ENCODE peak calls at places on chromosome X, in nine cellular contexts. M is Peyer's patch, Z is brain microvascular endothelial cell, N is suprapubic skin, A is nephron progenitor cell, Q is fibroblast of mammary gland, U is neural progenitor cell, J is GM13976, R is tibial artery. F is an unnamed sample.

GRCh38 chrX:43870758-43871419 is 11.4 kb downstream of the MAOB start:
- DNase-seq in Z (no peak), R (no peak), J (no peak), N (no peak), Q (no peak), M (no peak), A (no peak), U (no peak), F (peak; percentile 53)

GRCh38 chrX:39688576-39689373 is 409.0 kb downstream of the BCOR start:
- DNase-seq in R (peak; percentile 51), N (no peak), Z (no peak), J (peak; percentile 41), M (peak; percentile 77), U (peak; percentile 95), A (peak; percentile 75), Q (no peak), F (peak; percentile 56)

GRCh38 chrX:16143968-16144367 is 20.6 kb downstream of the GRPR start:
- DNase-seq in U (no peak), N (no peak), R (no peak), M (no peak), A (no peak), Z (no peak), J (no peak), Q (no peak), F (no peak)

GRCh38 chrX:43557792-43558191 is 98.3 kb upstream of the MAOA start:
- DNase-seq in R (peak; percentile 38), U (peak; percentile 74), N (no peak), J (peak; percentile 39), M (no peak), A (peak; percentile 58), Q (peak; percentile 71), Z (peak; percentile 49), F (peak; percentile 58)

GRCh38 chrX:130418066-130418465 is 16.3 kb downstream of the RBMX2 start:
- DNase-seq in N (no peak), A (no peak), M (no peak), R (no peak), J (no peak), U (no peak), Q (no peak), Z (no peak), F (no peak)

GRCh38 chrX:108384783-108385182 is 53.4 kb downstream of the COL4A6 start:
- DNase-seq in U (no peak), R (no peak), A (no peak), N (no peak), Q (no peak), J (no peak), M (no peak), Z (no peak), F (no peak)

GRCh38 chrX:30657542-30658238 is 4.5 kb downstream of the GK start:
- DNase-seq in Z (peak; percentile 35), N (no peak), U (no peak), A (no peak), M (no peak), J (no peak), R (no peak), Q (peak; percentile 81), F (no peak)

GRCh38 chrX:104098919-104099318 is 13.4 kb upstream of the ZCCHC18 start:
- DNase-seq in A (no peak), U (no peak), R (no peak), Q (no peak), M (no peak), N (no peak), Z (no peak), J (no peak), F (no peak)

GRCh38 chrX:130110379-130111219 is at the start of gene ELF4:
- DNase-seq in A (no peak), M (peak; percentile 80), Q (peak; percentile 44), U (peak; percentile 42), R (no peak), Z (no peak), J (peak; percentile 79), N (no peak), F (peak; percentile 70)

GRCh38 chrX:2484721-2485459 is 15.9 kb downstream of the DHRSX start:
- DNase-seq in J (no peak), M (peak; percentile 39), A (no peak), U (peak; percentile 34), R (peak; percentile 33), N (no peak), Q (peak; percentile 58), Z (peak; percentile 56), F (no peak)

GRCh38 chrX:15848576-15848975 is 6.0 kb downstream of the AP1S2 start:
- DNase-seq in R (no peak), J (no peak), Z (no peak), A (no peak), Q (peak; percentile 7), M (no peak), U (no peak), N (no peak), F (no peak)

GRCh38 chrX:39439910-39440733 is 638.9 kb downstream of the MID1IP1 start:
- DNase-seq in N (no peak), Q (no peak), J (peak; percentile 24), U (no peak), M (no peak), R (no peak), Z (no peak), A (no peak), F (no peak)

GRCh38 chrX:112863850-112864249 is 23.2 kb upstream of the AMOT start:
- DNase-seq in M (no peak), Z (no peak), J (no peak), U (no peak), A (no peak), N (no peak), R (no peak), Q (no peak), F (no peak)

GRCh38 chrX:46617906-46618305 is 44.3 kb downstream of the CHST7 start:
- DNase-seq in R (no peak), M (no peak), J (no peak), Z (no peak), A (no peak), U (no peak), N (no peak), Q (no peak), F (no peak)

GRCh38 chrX:70480660-70481018 is 36.0 kb downstream of the DLG3 start:
- DNase-seq in J (no peak), A (no peak), Z (peak; percentile 20), M (no peak), R (no peak), N (no peak), U (no peak), Q (peak; percentile 41), F (no peak)

GRCh38 chrX:15883540-15883863 is 28.9 kb upstream of the AP1S2 start:
- DNase-seq in R (no peak), A (no peak), N (no peak), J (no peak), Q (no peak), M (no peak), Z (no peak), U (no peak), F (no peak)

GRCh38 chrX:68945081-68945602 is 116.3 kb downstream of the EFNB1 start:
- DNase-seq in A (no peak), N (no peak), Q (no peak), U (no peak), J (no peak), R (no peak), Z (no peak), M (no peak), F (no peak)

GRCh38 chrX:68944211-68944610 is 115.4 kb downstream of the EFNB1 start:
- DNase-seq in M (no peak), A (no peak), R (no peak), U (no peak), J (peak; percentile 0), N (no peak), Q (no peak), Z (no peak), F (no peak)

GRCh38 chrX:68947882-68948605 is 119.2 kb downstream of the EFNB1 start:
- DNase-seq in J (peak; percentile 5), M (no peak), A (no peak), Z (no peak), N (no peak), Q (no peak), R (no peak), U (no peak), F (no peak)

GRCh38 chrX:68942797-68943196 is 114.0 kb downstream of the EFNB1 start:
- DNase-seq in R (no peak), A (no peak), Z (no peak), J (no peak), M (no peak), N (no peak), U (no peak), Q (no peak), F (no peak)

GRCh38 chrX:68945603-68946228 is 116.9 kb downstream of the EFNB1 start:
- DNase-seq in R (no peak), J (peak; percentile 13), U (no peak), M (no peak), Z (peak; percentile 47), Q (peak; percentile 65), A (no peak), N (no peak), F (no peak)
- TF ChIP-seq CTCF in R (no peak), J (peak; percentile 7), U (peak; percentile 34), M (no peak), Z (peak; percentile 62), Q (peak; percentile 48), A (no peak), N (no peak), F (no peak)

GRCh38 chrX:135741192-135741715 is 26.7 kb downstream of the CT45A3 start:
- DNase-seq in Q (no peak), Z (no peak), U (no peak), A (no peak), N (no peak), R (no peak), M (no peak), J (no peak), F (no peak)

GRCh38 chrX:135737361-135738071 is 24.1 kb downstream of the CT45A1 start:
- DNase-seq in Q (peak; percentile 3), J (no peak), N (no peak), U (no peak), R (no peak), Z (no peak), A (no peak), M (no peak), F (no peak)

GRCh38 chrX:135740683-135741149 is 27.3 kb downstream of the CT45A3 start:
- DNase-seq in Q (no peak), A (no peak), R (no peak), M (no peak), Z (no peak), U (peak; percentile 5), J (peak; percentile 61), N (no peak), F (peak; percentile 47)
- TF ChIP-seq CTCF in Q (peak; percentile 28), A (no peak), R (peak; percentile 4), M (no peak), Z (peak; percentile 28), U (peak; percentile 28), J (peak; percentile 49), N (no peak), F (no peak)

GRCh38 chrX:153599192-153600031 is 473 bp upstream of the CCNQ start:
- DNase-seq in J (peak; percentile 94), Z (peak; percentile 58), U (peak; percentile 93), M (peak; percentile 89), A (peak; percentile 90), R (peak; percentile 78), N (peak; percentile 85), Q (peak; percentile 78), F (peak; percentile 94)
- TF ChIP-seq CTCF in J (no peak), Z (no peak), U (no peak), M (no peak), A (no peak), R (no peak), N (no peak), Q (no peak), F (no peak)

DNA sequence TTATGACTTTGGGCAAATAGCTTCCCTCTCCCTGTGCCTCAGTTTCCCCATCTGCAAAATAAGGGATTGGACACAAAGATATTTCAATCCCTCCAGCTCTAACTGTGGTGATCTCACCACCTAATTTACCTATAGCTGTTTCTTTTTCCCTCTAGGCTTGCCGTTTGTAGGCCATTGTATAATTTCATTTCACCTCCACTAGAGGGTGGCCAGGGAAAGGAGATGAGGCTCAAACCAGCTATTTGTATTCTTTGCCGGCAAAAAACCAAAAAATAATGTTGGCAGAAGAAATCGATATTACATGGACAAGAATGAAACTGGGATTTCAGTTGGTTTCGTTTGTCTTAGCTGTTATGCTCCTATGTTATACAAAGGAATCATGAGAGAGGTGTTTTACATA is 36.1 kb upstream of the DOCK11 start:
- DNase-seq in J (peak; percentile 46), Z (peak; percentile 11), Q (peak; percentile 50), U (peak; percentile 36), N (no peak), M (no peak), A (no peak), R (no peak), F (peak; percentile 32)
- TF ChIP-seq CTCF in J (peak; percentile 28), Z (peak; percentile 66), Q (peak; percentile 66), U (peak; percentile 56), N (peak; percentile 21), M (no peak), A (peak; percentile 49), R (peak; percentile 49), F (peak; percentile 30)

F was measured in Calu3.